ENCODE peak calls at places on chromosomes 3 and 15, in six cellular contexts. One of them, this sample, is unnamed.

GRCh38 chr15:101676965-101677364 is 24.8 kb upstream of the TM2D3 start:
- DNase-seq in effector memory CD8-positive, alpha-beta T cell: no peak
- DNase-seq in activated CD8-positive, alpha-beta memory T cell treated with anti-CD3 and anti-CD28 coated beads for 48 hours: no peak
- DNase-seq in AG08395: peak
- DNase-seq in NB4: no peak
- DNase-seq in fibroblast of the conjunctiva: peak
- DNase-seq in this sample: no peak

GRCh38 chr15:88890495-88890894 is 4.8 kb downstream of the HAPLN3 start:
- DNase-seq in effector memory CD8-positive, alpha-beta T cell: no peak
- DNase-seq in AG08395: peak
- DNase-seq in fibroblast of the conjunctiva: no peak
- DNase-seq in NB4: no peak
- DNase-seq in activated CD8-positive, alpha-beta memory T cell treated with anti-CD3 and anti-CD28 coated beads for 48 hours: no peak
- DNase-seq in this sample: no peak

GRCh38 chr15:63553388-63553791 is 43.8 kb upstream of the FBXL22 start:
- DNase-seq in activated CD8-positive, alpha-beta memory T cell treated with anti-CD3 and anti-CD28 coated beads for 48 hours: no peak
- DNase-seq in AG08395: peak
- DNase-seq in fibroblast of the conjunctiva: peak
- DNase-seq in effector memory CD8-positive, alpha-beta T cell: no peak
- DNase-seq in NB4: no peak
- DNase-seq in this sample: peak

GRCh38 chr3:100425321-100425720 is 24.0 kb downstream of the LNP1 start:
- DNase-seq in effector memory CD8-positive, alpha-beta T cell: no peak
- DNase-seq in fibroblast of the conjunctiva: no peak
- DNase-seq in NB4: no peak
- DNase-seq in AG08395: no peak
- DNase-seq in activated CD8-positive, alpha-beta memory T cell treated with anti-CD3 and anti-CD28 coated beads for 48 hours: no peak
- DNase-seq in this sample: no peak

GRCh38 chr15:64635486-64635815 is 139.9 kb downstream of the RBPMS2 start:
- DNase-seq in effector memory CD8-positive, alpha-beta T cell: no peak
- DNase-seq in NB4: peak
- DNase-seq in AG08395: peak
- DNase-seq in activated CD8-positive, alpha-beta memory T cell treated with anti-CD3 and anti-CD28 coated beads for 48 hours: no peak
- DNase-seq in fibroblast of the conjunctiva: peak
- DNase-seq in this sample: peak

GRCh38 chr15:80777137-80777536 is 2.0 kb upstream of the CEMIP start:
- DNase-seq in AG08395: peak
- DNase-seq in NB4: peak
- DNase-seq in fibroblast of the conjunctiva: peak
- DNase-seq in effector memory CD8-positive, alpha-beta T cell: no peak
- DNase-seq in activated CD8-positive, alpha-beta memory T cell treated with anti-CD3 and anti-CD28 coated beads for 48 hours: no peak
- DNase-seq in this sample: peak

GRCh38 chr15:51793521-51793920 is 35.9 kb upstream of the TMOD3 start:
- DNase-seq in activated CD8-positive, alpha-beta memory T cell treated with anti-CD3 and anti-CD28 coated beads for 48 hours: no peak
- DNase-seq in effector memory CD8-positive, alpha-beta T cell: no peak
- DNase-seq in AG08395: no peak
- DNase-seq in fibroblast of the conjunctiva: peak
- DNase-seq in NB4: no peak
- DNase-seq in this sample: no peak

GRCh38 chr3:88149146-88149515 is 628 bp upstream of the C3orf38 start:
- DNase-seq in NB4: peak
- DNase-seq in fibroblast of the conjunctiva: no peak
- DNase-seq in activated CD8-positive, alpha-beta memory T cell treated with anti-CD3 and anti-CD28 coated beads for 48 hours: no peak
- DNase-seq in AG08395: peak
- DNase-seq in effector memory CD8-positive, alpha-beta T cell: no peak
- DNase-seq in this sample: no peak

GRCh38 chr3:129441215-129441614 is 1.2 kb downstream of the IFT122 start:
- DNase-seq in NB4: peak
- DNase-seq in fibroblast of the conjunctiva: no peak
- DNase-seq in effector memory CD8-positive, alpha-beta T cell: no peak
- DNase-seq in AG08395: no peak
- DNase-seq in activated CD8-positive, alpha-beta memory T cell treated with anti-CD3 and anti-CD28 coated beads for 48 hours: no peak
- DNase-seq in this sample: no peak

GRCh38 chr15:81097893-81098280 is 36.2 kb upstream of the CFAP161 start:
- DNase-seq in AG08395: no peak
- DNase-seq in fibroblast of the conjunctiva: no peak
- DNase-seq in NB4: no peak
- DNase-seq in activated CD8-positive, alpha-beta memory T cell treated with anti-CD3 and anti-CD28 coated beads for 48 hours: no peak
- DNase-seq in effector memory CD8-positive, alpha-beta T cell: no peak
- DNase-seq in this sample: no peak

GRCh38 chr3:11452312-11452711 is 180.1 kb downstream of the ATG7 start:
- DNase-seq in activated CD8-positive, alpha-beta memory T cell treated with anti-CD3 and anti-CD28 coated beads for 48 hours: no peak
- DNase-seq in NB4: no peak
- DNase-seq in AG08395: no peak
- DNase-seq in fibroblast of the conjunctiva: no peak
- DNase-seq in effector memory CD8-positive, alpha-beta T cell: no peak
- DNase-seq in this sample: no peak

GRCh38 chr3:141083831-141084624 is 32.9 kb downstream of the SPSB4 start:
- DNase-seq in AG08395: no peak
- DNase-seq in activated CD8-positive, alpha-beta memory T cell treated with anti-CD3 and anti-CD28 coated beads for 48 hours: no peak
- DNase-seq in NB4: peak
- DNase-seq in fibroblast of the conjunctiva: no peak
- DNase-seq in effector memory CD8-positive, alpha-beta T cell: no peak
- DNase-seq in this sample: no peak

GRCh38 chr3:5651351-5651750 is 463.8 kb downstream of the EDEM1 start:
- DNase-seq in effector memory CD8-positive, alpha-beta T cell: no peak
- DNase-seq in fibroblast of the conjunctiva: no peak
- DNase-seq in activated CD8-positive, alpha-beta memory T cell treated with anti-CD3 and anti-CD28 coated beads for 48 hours: no peak
- DNase-seq in NB4: no peak
- DNase-seq in AG08395: no peak
- DNase-seq in this sample: no peak

GRCh38 chr3:177358968-177359600 is 161.8 kb upstream of the TBL1XR1 start:
- DNase-seq in effector memory CD8-positive, alpha-beta T cell: peak
- DNase-seq in fibroblast of the conjunctiva: no peak
- DNase-seq in activated CD8-positive, alpha-beta memory T cell treated with anti-CD3 and anti-CD28 coated beads for 48 hours: peak
- DNase-seq in NB4: peak
- DNase-seq in AG08395: no peak
- DNase-seq in this sample: peak

GRCh38 chr3:128112406-128112968 is 11.1 kb downstream of the RUVBL1 start:
- DNase-seq in AG08395: peak
- DNase-seq in activated CD8-positive, alpha-beta memory T cell treated with anti-CD3 and anti-CD28 coated beads for 48 hours: no peak
- DNase-seq in NB4: no peak
- DNase-seq in fibroblast of the conjunctiva: peak
- DNase-seq in effector memory CD8-positive, alpha-beta T cell: peak
- DNase-seq in this sample: no peak

GRCh38 chr3:190180268-190180667 is 59.6 kb upstream of the P3H2 start:
- DNase-seq in effector memory CD8-positive, alpha-beta T cell: no peak
- DNase-seq in fibroblast of the conjunctiva: no peak
- DNase-seq in activated CD8-positive, alpha-beta memory T cell treated with anti-CD3 and anti-CD28 coated beads for 48 hours: no peak
- DNase-seq in NB4: no peak
- DNase-seq in AG08395: no peak
- DNase-seq in this sample: no peak

GRCh38 chr15:84855032-84855645 is 29.3 kb upstream of the SLC28A1 start:
- DNase-seq in activated CD8-positive, alpha-beta memory T cell treated with anti-CD3 and anti-CD28 coated beads for 48 hours: no peak
- DNase-seq in effector memory CD8-positive, alpha-beta T cell: no peak
- DNase-seq in fibroblast of the conjunctiva: no peak
- DNase-seq in AG08395: no peak
- DNase-seq in NB4: no peak
- DNase-seq in this sample: no peak

GRCh38 chr3:13865581-13866405 is 14.1 kb downstream of the WNT7A start:
- DNase-seq in fibroblast of the conjunctiva: no peak
- DNase-seq in activated CD8-positive, alpha-beta memory T cell treated with anti-CD3 and anti-CD28 coated beads for 48 hours: no peak
- DNase-seq in NB4: no peak
- DNase-seq in AG08395: no peak
- DNase-seq in effector memory CD8-positive, alpha-beta T cell: no peak
- DNase-seq in this sample: no peak

GRCh38 chr15:25170113-25170731 is 215.4 kb downstream of the SNRPN start:
- DNase-seq in effector memory CD8-positive, alpha-beta T cell: no peak
- DNase-seq in activated CD8-positive, alpha-beta memory T cell treated with anti-CD3 and anti-CD28 coated beads for 48 hours: no peak
- DNase-seq in fibroblast of the conjunctiva: no peak
- DNase-seq in AG08395: no peak
- DNase-seq in NB4: no peak
- DNase-seq in this sample: peak

GRCh38 chr15:98217356-98217755 is 256.9 kb downstream of the ARRDC4 start:
- DNase-seq in NB4: no peak
- DNase-seq in fibroblast of the conjunctiva: no peak
- DNase-seq in effector memory CD8-positive, alpha-beta T cell: no peak
- DNase-seq in AG08395: no peak
- DNase-seq in activated CD8-positive, alpha-beta memory T cell treated with anti-CD3 and anti-CD28 coated beads for 48 hours: no peak
- DNase-seq in this sample: no peak

GRCh38 chr3:13874891-13875290 is 5.0 kb downstream of the WNT7A start:
- DNase-seq in NB4: no peak
- DNase-seq in AG08395: no peak
- DNase-seq in activated CD8-positive, alpha-beta memory T cell treated with anti-CD3 and anti-CD28 coated beads for 48 hours: no peak
- DNase-seq in effector memory CD8-positive, alpha-beta T cell: no peak
- DNase-seq in fibroblast of the conjunctiva: no peak
- DNase-seq in this sample: no peak

GRCh38 chr3:148149556-148149955 is 548.1 kb upstream of the AGTR1 start:
- DNase-seq in fibroblast of the conjunctiva: no peak
- DNase-seq in NB4: no peak
- DNase-seq in activated CD8-positive, alpha-beta memory T cell treated with anti-CD3 and anti-CD28 coated beads for 48 hours: no peak
- DNase-seq in AG08395: no peak
- DNase-seq in effector memory CD8-positive, alpha-beta T cell: no peak
- DNase-seq in this sample: no peak

GRCh38 chr3:195403841-195404408 is 38.9 kb downstream of the ACAP2 start:
- DNase-seq in NB4: no peak
- DNase-seq in AG08395: no peak
- DNase-seq in effector memory CD8-positive, alpha-beta T cell: no peak
- DNase-seq in fibroblast of the conjunctiva: no peak
- DNase-seq in activated CD8-positive, alpha-beta memory T cell treated with anti-CD3 and anti-CD28 coated beads for 48 hours: no peak
- DNase-seq in this sample: no peak

GRCh38 chr3:136734382-136735070 is 17.7 kb downstream of the STAG1 start:
- DNase-seq in NB4: peak
- DNase-seq in AG08395: no peak
- DNase-seq in activated CD8-positive, alpha-beta memory T cell treated with anti-CD3 and anti-CD28 coated beads for 48 hours: no peak
- DNase-seq in fibroblast of the conjunctiva: no peak
- DNase-seq in effector memory CD8-positive, alpha-beta T cell: no peak
- DNase-seq in this sample: no peak

GRCh38 chr3:50600841-50601591 is 10.6 kb downstream of the CISH start:
- DNase-seq in AG08395: peak
- DNase-seq in effector memory CD8-positive, alpha-beta T cell: peak
- DNase-seq in activated CD8-positive, alpha-beta memory T cell treated with anti-CD3 and anti-CD28 coated beads for 48 hours: peak
- DNase-seq in NB4: peak
- DNase-seq in fibroblast of the conjunctiva: peak
- DNase-seq in this sample: peak

GRCh38 chr3:64232821-64233220 is 7.6 kb upstream of the PRICKLE2 start:
- DNase-seq in AG08395: no peak
- DNase-seq in activated CD8-positive, alpha-beta memory T cell treated with anti-CD3 and anti-CD28 coated beads for 48 hours: no peak
- DNase-seq in fibroblast of the conjunctiva: no peak
- DNase-seq in effector memory CD8-positive, alpha-beta T cell: no peak
- DNase-seq in NB4: no peak
- DNase-seq in this sample: no peak

GRCh38 chr3:171320721-171321120 is 139.5 kb downstream of the TNIK start:
- DNase-seq in effector memory CD8-positive, alpha-beta T cell: no peak
- DNase-seq in activated CD8-positive, alpha-beta memory T cell treated with anti-CD3 and anti-CD28 coated beads for 48 hours: no peak
- DNase-seq in NB4: peak
- DNase-seq in fibroblast of the conjunctiva: no peak
- DNase-seq in AG08395: no peak
- DNase-seq in this sample: no peak

GRCh38 chr15:39181348-39181747 is 399.5 kb upstream of the THBS1 start:
- DNase-seq in AG08395: no peak
- DNase-seq in fibroblast of the conjunctiva: no peak
- DNase-seq in NB4: no peak
- DNase-seq in effector memory CD8-positive, alpha-beta T cell: no peak
- DNase-seq in activated CD8-positive, alpha-beta memory T cell treated with anti-CD3 and anti-CD28 coated beads for 48 hours: no peak
- DNase-seq in this sample: no peak

GRCh38 chr15:70826634-70827033 is 27.3 kb downstream of the LARP6 start:
- DNase-seq in effector memory CD8-positive, alpha-beta T cell: no peak
- DNase-seq in fibroblast of the conjunctiva: peak
- DNase-seq in NB4: peak
- DNase-seq in activated CD8-positive, alpha-beta memory T cell treated with anti-CD3 and anti-CD28 coated beads for 48 hours: no peak
- DNase-seq in AG08395: peak
- DNase-seq in this sample: peak

GRCh38 chr3:120129718-120130117 is 35.5 kb upstream of the GSK3B start:
- DNase-seq in fibroblast of the conjunctiva: no peak
- DNase-seq in effector memory CD8-positive, alpha-beta T cell: no peak
- DNase-seq in activated CD8-positive, alpha-beta memory T cell treated with anti-CD3 and anti-CD28 coated beads for 48 hours: no peak
- DNase-seq in AG08395: peak
- DNase-seq in NB4: no peak
- DNase-seq in this sample: no peak

GRCh38 chr3:34219556-34219955 is 421.1 kb downstream of the PDCD6IP start:
- DNase-seq in activated CD8-positive, alpha-beta memory T cell treated with anti-CD3 and anti-CD28 coated beads for 48 hours: no peak
- DNase-seq in AG08395: no peak
- DNase-seq in effector memory CD8-positive, alpha-beta T cell: no peak
- DNase-seq in fibroblast of the conjunctiva: no peak
- DNase-seq in NB4: no peak
- DNase-seq in this sample: no peak

GRCh38 chr15:38072507-38073277 is 138.3 kb downstream of the TMCO5A start:
- DNase-seq in effector memory CD8-positive, alpha-beta T cell: peak
- DNase-seq in activated CD8-positive, alpha-beta memory T cell treated with anti-CD3 and anti-CD28 coated beads for 48 hours: no peak
- DNase-seq in AG08395: peak
- DNase-seq in NB4: peak
- DNase-seq in fibroblast of the conjunctiva: peak
- DNase-seq in this sample: peak

GRCh38 chr3:48504051-48504946 is at the start of gene SHISA5:
- DNase-seq in effector memory CD8-positive, alpha-beta T cell: peak
- DNase-seq in activated CD8-positive, alpha-beta memory T cell treated with anti-CD3 and anti-CD28 coated beads for 48 hours: peak
- DNase-seq in AG08395: peak
- DNase-seq in NB4: peak
- DNase-seq in fibroblast of the conjunctiva: peak
- DNase-seq in this sample: peak

GRCh38 chr15:65494066-65494465 is 23.4 kb downstream of the DPP8 start:
- DNase-seq in effector memory CD8-positive, alpha-beta T cell: no peak
- DNase-seq in activated CD8-positive, alpha-beta memory T cell treated with anti-CD3 and anti-CD28 coated beads for 48 hours: no peak
- DNase-seq in NB4: no peak
- DNase-seq in fibroblast of the conjunctiva: no peak
- DNase-seq in AG08395: no peak
- DNase-seq in this sample: no peak